ENCODE peak calls at places on chromosomes 2 and 18, in six cellular contexts. M, T, U, L, X and D are unnamed samples.

GRCh38 chr2:44075536-44075935 is 79.7 kb upstream of the LRPPRC start:
- DNase-seq in T (no peak), U (peak), M (no peak), X (no peak), L (no peak), D (no peak)

GRCh38 chr2:96330407-96330806 is 5.2 kb upstream of the NCAPH start:
- DNase-seq in M (no peak), L (no peak), T (no peak), U (no peak), X (no peak), D (no peak)

GRCh38 chr2:17793803-17794349 is 22.4 kb upstream of the MSGN1 start:
- DNase-seq in M (no peak), U (no peak), T (no peak), X (no peak), L (no peak), D (no peak)

GRCh38 chr2:113203901-113204519 is 30.2 kb downstream of the PSD4 start:
- DNase-seq in U (no peak), T (peak), L (peak), M (peak), X (peak), D (peak)

GRCh38 chr2:36912692-36913091 is 53.6 kb downstream of the STRN start:
- DNase-seq in U (no peak), X (no peak), L (no peak), T (no peak), M (no peak), D (no peak)

GRCh38 chr2:158600155-158600802 is 143.5 kb downstream of the PKP4 start:
- DNase-seq in L (no peak), X (no peak), M (peak), T (peak), U (peak), D (no peak)

GRCh38 chr2:43344911-43345373 is 118.5 kb upstream of the ZFP36L2 start:
- DNase-seq in L (no peak), U (no peak), M (no peak), X (no peak), T (peak), D (no peak)

GRCh38 chr2:9230051-9230802 is 23.6 kb downstream of the ASAP2 start:
- DNase-seq in T (no peak), U (no peak), M (no peak), X (no peak), L (no peak), D (no peak)

GRCh38 chr2:30803281-30803680 is 4.0 kb downstream of the CAPN13 start:
- DNase-seq in M (no peak), T (no peak), L (no peak), U (no peak), X (no peak), D (no peak)

GRCh38 chr18:55783921-55784320 is 195.9 kb upstream of the TCF4 start:
- DNase-seq in L (no peak), X (no peak), U (no peak), T (no peak), M (no peak), D (no peak)

GRCh38 chr18:55786651-55787272 is 198.8 kb upstream of the TCF4 start:
- DNase-seq in L (no peak), U (no peak), M (no peak), T (no peak), X (no peak), D (no peak)

GRCh38 chr18:55790296-55790695 is 202.3 kb upstream of the TCF4 start:
- DNase-seq in X (no peak), L (no peak), M (no peak), U (peak), T (no peak), D (no peak)

DNA sequence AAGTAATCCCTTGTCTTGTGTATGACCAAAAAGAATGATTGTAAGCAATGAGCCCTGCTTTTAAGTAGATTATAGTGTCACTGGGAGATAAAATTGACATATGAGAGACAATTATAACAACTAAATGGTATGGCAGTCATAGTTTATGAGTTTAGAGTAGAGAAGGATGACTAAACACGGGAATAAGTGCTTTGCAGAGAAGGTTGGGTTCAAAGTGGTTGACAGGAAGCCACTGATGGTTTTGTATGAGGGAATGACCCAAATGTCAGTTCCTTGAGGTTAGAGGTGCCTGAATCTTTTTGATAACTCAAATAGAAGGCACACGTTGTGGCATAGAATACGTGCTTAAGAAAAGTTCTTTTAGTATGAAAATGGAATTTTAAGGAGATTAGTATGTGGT is 199.7 kb upstream of the TCF4 start:
- DNase-seq in M (no peak), X (no peak), U (no peak), L (no peak), T (no peak), D (no peak)
- H3K4me3 ChIP-seq in M (no peak), X (no peak), U (no peak), L (no peak), T (no peak), D (no peak)

GRCh38 chr2:219523031-219523671 is 8.9 kb downstream of the ASIC4 start:
- DNase-seq in U (no peak), T (no peak), L (no peak), X (no peak), M (no peak), D (no peak)
- H3K4me3 ChIP-seq in U (no peak), T (no peak), L (no peak), X (no peak), M (no peak), D (no peak)

GRCh38 chr2:88137833-88138232 is 10.0 kb upstream of the FABP1 start:
- DNase-seq in M (no peak), U (no peak), T (no peak), X (no peak), L (no peak), D (no peak)
- H3K4me3 ChIP-seq in M (no peak), U (no peak), T (no peak), X (no peak), L (no peak), D (no peak)

DNA sequence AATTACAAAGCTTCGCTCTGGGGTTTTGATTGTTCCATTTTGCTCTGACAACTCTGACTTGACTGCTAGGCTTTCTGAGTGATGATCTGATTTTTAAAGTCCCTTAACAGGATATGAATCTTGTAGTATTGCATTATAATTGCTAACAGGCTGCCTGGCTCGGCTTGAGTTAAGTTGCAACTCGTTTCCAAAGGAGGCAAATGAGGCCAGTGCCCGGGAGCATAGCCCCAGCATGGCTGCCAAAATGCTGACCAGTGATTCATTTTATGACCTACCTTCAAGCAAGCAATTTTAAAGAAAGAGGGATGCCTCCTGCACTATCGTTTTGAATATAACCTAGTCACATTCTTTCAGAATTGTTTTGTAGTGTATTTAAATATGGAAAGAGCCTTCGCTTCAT is 135.4 kb downstream of the COL6A3 start:
- DNase-seq in L (no peak), U (peak), T (no peak), X (no peak), M (no peak), D (no peak)
- H3K4me3 ChIP-seq in L (no peak), U (no peak), T (no peak), X (no peak), M (no peak), D (no peak)

GRCh38 chr2:230601510-230601909 is 111.1 kb upstream of the CAB39 start:
- DNase-seq in X (no peak), L (peak), M (no peak), U (no peak), T (no peak), D (no peak)

GRCh38 chr2:230600881-230601280 is 111.8 kb upstream of the CAB39 start:
- DNase-seq in X (no peak), L (peak), U (no peak), M (no peak), T (no peak), D (no peak)

GRCh38 chr2:230602562-230603230 is 109.9 kb upstream of the CAB39 start:
- DNase-seq in M (peak), U (no peak), T (peak), L (peak), X (no peak), D (peak)

GRCh38 chr2:230599854-230600253 is 112.8 kb upstream of the CAB39 start:
- DNase-seq in L (no peak), M (no peak), U (no peak), T (no peak), X (no peak), D (no peak)

DNA sequence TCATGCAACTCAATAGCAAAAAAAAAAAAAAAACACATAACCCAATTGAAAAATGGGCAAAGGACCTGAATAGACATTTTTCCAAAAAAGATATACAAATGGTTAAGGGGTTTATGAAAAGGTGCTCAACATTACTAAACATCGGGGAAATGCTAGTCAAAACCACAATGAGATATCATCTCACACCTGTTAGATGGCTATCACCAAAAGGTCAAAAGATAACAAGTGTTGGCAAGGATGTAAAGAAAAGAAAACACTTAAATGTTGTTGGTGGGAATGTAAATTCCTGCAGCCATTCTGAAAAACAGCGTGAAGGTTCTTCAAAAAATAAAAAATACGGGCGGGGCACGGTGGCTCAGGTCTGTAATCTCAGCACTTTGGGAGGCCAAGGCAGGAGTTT is 112.4 kb upstream of the CAB39 start:
- DNase-seq in X (no peak), T (no peak), L (no peak), U (no peak), M (no peak), D (no peak)
- H3K4me3 ChIP-seq in X (no peak), T (no peak), L (peak), U (no peak), M (no peak), D (no peak)

DNA sequence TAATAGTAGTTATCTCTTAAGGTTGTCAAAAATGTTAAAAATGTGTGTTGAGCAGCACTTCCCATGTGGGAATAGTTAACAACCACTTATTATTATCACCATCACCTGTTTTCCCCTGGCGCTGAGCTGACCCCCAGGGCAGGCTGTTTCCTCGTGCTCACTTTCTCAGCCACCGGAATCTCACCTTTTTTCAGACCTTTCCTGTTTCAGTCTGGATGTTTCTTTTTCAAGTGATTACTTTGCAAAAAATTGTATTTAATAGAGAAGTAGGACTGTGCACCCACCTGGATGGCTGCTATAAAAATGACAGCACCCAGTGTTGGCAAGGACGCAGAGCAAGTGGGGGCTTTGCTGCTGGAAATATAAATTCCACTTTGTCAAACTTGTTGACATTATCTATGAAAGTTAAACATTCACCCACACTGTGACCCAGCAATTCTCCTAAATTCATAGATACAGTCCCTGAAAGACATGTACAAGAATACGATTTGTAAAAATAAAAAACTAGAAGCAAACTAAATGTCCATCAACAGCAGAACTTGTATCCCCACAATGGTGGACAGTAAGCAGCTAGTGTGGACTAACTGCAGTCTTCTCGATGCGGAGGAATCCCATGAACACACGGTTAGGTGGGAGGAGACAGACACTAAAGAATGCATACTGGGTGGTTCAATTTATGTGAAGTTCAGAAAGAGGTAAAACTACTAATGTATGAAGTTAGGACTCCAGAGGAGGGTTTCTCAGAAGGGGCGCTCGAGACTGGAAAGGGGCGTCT is 66.5 kb downstream of the SOWAHC start:
- DNase-seq in L (no peak), X (no peak), U (no peak), M (peak), T (no peak), D (no peak)
- H3K4me3 ChIP-seq in L (no peak), X (no peak), U (no peak), M (no peak), T (no peak), D (no peak)

GRCh38 chr18:63152791-63153190 is 166.8 kb downstream of the BCL2 start:
- DNase-seq in T (no peak), M (no peak), L (no peak), U (no peak), X (no peak), D (no peak)
- H3K4me3 ChIP-seq in T (no peak), M (no peak), L (no peak), U (no peak), X (no peak), D (peak)